ENCODE peak calls at places on chromosomes 5 and 9, in nine cellular contexts. B, C, K, R, H, T, Z, A and J are unnamed samples.

GRCh38 chr5:154097031-154097430 is 58.3 kb downstream of the MFAP3 start:
- DNase-seq in H (no peak), B (no peak), Z (peak; percentile 72), R (no peak), C (no peak), T (no peak), A (no peak), K (no peak), J (no peak)

GRCh38 chr5:104967806-104968205 is 1405.2 kb upstream of the NUDT12 start:
- DNase-seq in T (no peak), K (no peak), A (no peak), Z (no peak), C (no peak), H (no peak), B (no peak), R (no peak), J (no peak)

GRCh38 chr9:131747352-131747751 is 7.5 kb upstream of the RAPGEF1 start:
- DNase-seq in H (no peak), A (no peak), R (peak; percentile 38), C (no peak), T (peak; percentile 58), B (no peak), Z (peak; percentile 47), K (no peak), J (peak; percentile 31)

GRCh38 chr9:87198716-87199115 is 251.4 kb upstream of the GAS1 start:
- DNase-seq in H (no peak), K (no peak), A (no peak), R (no peak), C (no peak), Z (no peak), B (no peak), T (peak; percentile 14), J (no peak)

GRCh38 chr9:95506692-95507455 is 9.9 kb downstream of the PTCH1 start:
- DNase-seq in C (peak; percentile 50), K (no peak), T (peak; percentile 58), H (peak; percentile 36), Z (peak; percentile 69), B (peak; percentile 51), R (peak; percentile 71), A (peak; percentile 54), J (peak; percentile 54)

GRCh38 chr9:22041792-22042191 is 32.7 kb upstream of the CDKN2B start:
- DNase-seq in K (no peak), C (no peak), R (peak; percentile 92), Z (no peak), A (peak; percentile 71), B (no peak), T (no peak), H (no peak), J (no peak)

GRCh38 chr9:91360551-91361293 is 996 bp downstream of the AUH start:
- DNase-seq in A (no peak), B (no peak), Z (peak; percentile 13), K (no peak), C (no peak), R (no peak), H (no peak), T (no peak), J (no peak)

GRCh38 chr5:65651144-65651543 is 26.3 kb downstream of the SHLD3 start:
- DNase-seq in H (no peak), K (no peak), A (no peak), T (no peak), C (no peak), Z (no peak), B (no peak), R (no peak), J (peak; percentile 60)

GRCh38 chr9:254516-254915 is 39.9 kb downstream of the DOCK8 start:
- DNase-seq in T (no peak), A (no peak), C (no peak), K (no peak), H (no peak), R (no peak), Z (no peak), B (no peak), J (no peak)

DNA sequence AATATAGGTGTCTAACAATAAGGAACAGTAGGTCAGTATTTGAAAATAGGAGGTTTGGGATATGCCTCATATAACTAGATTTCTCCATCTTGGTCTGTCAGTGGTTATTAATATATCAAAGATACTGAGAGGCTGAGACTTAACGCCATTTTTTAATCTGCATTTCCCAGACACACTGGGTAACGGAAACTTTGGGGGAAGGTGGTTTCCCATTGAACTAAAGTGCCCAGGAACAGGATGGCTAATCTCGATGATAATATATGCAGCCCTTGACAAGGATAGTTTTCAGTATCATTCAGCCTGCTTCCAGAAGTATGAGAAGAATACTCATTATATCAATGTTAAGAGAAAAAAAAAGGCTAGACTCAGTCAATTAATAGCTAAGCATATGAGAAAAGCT is 30.7 kb downstream of the EFNA5 start:
- DNase-seq in H (no peak), B (no peak), Z (no peak), T (no peak), C (no peak), K (no peak), R (no peak), A (no peak), J (no peak)
- TF ChIP-seq CTCF in H (no peak), B (no peak), Z (no peak), T (no peak), C (no peak), K (no peak), R (no peak), A (no peak), J (no peak)

DNA sequence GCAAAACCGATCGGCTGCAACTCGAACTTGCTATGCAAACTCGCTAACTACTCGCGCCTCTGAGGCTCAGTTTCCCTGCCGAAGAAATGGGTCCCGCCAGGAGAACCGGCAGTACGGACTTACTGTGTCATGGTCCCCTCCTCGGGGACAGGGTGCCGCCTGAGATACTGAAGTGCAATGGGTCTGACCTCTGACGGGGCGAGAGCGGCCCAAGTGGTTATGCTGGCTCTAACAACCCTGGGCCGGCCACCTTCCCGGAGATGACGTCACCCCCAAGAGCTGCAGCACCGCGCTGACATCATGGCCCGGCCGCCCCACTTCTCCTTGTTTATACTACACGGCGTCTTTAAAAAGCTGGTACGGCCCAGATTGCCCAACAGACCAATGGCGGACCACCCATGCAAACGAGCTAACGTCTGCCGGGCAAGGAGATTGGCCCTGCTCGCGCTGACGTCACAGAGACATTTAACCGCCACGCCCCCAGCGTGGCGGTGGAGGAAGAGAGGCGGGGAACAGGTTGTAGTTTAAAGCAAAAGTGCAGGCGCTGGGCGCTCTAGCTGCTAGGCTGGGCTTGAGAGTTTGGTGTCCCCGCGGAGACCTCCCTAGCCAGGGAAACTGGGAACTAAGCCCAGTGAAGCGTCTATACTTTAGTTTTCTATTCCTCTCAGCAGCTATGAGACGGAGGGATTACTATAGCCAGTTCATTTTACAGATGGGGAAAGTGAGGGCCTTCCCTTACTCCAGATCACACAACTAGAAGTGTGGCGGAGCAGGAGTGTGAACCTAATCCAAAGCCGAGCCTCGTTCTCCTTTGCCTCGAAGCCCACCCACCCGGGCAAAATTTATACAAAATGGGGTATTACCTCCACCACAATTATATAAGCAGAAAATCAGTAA is 654 bp upstream of the RNF44 start:
- DNase-seq in Z (peak; percentile 100), C (peak; percentile 99), K (peak; percentile 100), R (peak; percentile 99), B (peak; percentile 98), T (peak; percentile 100), A (peak; percentile 99), H (peak; percentile 99), J (peak; percentile 97)
- H3K4me1 ChIP-seq in Z (peaks cover 34% of the 10 kb centered on the region), C (peaks cover 59% of the 10 kb centered on the region), K (no peaks in the 10 kb centered on the region), R (peaks cover 58% of the 10 kb centered on the region), B (peaks cover 4% of the 10 kb centered on the region), T (peaks cover 27% of the 10 kb centered on the region), A (peaks cover 64% of the 10 kb centered on the region), H (peaks cover 65% of the 10 kb centered on the region), J (peaks cover 39% of the 10 kb centered on the region)

DNA sequence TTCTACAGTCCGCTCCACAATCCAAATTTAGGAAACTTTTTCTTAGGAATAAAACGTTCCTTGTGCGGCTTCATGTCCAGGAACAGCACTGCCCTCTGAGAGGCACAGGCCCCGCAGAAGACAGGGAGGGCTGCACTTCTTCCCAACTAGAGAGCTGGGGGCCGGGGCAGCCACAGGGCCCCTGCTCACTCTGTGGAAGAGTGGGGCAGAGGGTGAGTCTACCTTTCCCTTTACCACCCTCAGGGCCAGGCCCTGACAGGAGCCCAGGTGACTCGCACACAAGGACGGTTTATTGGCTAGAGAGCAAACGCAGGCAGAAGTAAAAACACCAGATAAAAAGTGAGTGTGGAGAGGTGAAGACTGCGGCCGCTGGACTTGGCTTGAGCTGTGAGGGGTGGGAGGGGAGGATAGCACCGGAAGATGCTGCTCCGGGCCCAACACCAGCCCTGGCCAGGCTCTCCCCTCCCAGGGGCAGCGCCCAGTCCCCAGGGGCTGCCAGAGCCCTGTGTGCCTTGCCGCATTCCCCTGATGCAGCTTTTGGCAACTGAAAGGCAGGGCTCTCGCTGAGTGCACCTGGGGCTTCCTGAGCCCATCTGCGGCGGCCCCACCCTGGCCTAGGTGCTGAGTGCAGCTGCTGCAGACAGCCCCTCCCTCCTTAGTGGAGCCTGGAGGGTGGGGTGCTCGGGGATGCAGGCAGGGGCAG is 20.2 kb downstream of the SH3GLB2 start:
- DNase-seq in K (no peak), T (no peak), Z (no peak), R (no peak), A (no peak), B (no peak), C (no peak), H (no peak), J (peak; percentile 41)
- H3K36me3 ChIP-seq in K (peaks cover 42% of the 10 kb centered on the region), T (peaks cover 44% of the 10 kb centered on the region), Z (peaks cover 24% of the 10 kb centered on the region), R (peaks cover 14% of the 10 kb centered on the region), A (peaks cover 67% of the 10 kb centered on the region), B (no peaks in the 10 kb centered on the region), C (peaks cover 79% of the 10 kb centered on the region), H (peaks cover 3% of the 10 kb centered on the region), J (peaks cover 8% of the 10 kb centered on the region)

DNA sequence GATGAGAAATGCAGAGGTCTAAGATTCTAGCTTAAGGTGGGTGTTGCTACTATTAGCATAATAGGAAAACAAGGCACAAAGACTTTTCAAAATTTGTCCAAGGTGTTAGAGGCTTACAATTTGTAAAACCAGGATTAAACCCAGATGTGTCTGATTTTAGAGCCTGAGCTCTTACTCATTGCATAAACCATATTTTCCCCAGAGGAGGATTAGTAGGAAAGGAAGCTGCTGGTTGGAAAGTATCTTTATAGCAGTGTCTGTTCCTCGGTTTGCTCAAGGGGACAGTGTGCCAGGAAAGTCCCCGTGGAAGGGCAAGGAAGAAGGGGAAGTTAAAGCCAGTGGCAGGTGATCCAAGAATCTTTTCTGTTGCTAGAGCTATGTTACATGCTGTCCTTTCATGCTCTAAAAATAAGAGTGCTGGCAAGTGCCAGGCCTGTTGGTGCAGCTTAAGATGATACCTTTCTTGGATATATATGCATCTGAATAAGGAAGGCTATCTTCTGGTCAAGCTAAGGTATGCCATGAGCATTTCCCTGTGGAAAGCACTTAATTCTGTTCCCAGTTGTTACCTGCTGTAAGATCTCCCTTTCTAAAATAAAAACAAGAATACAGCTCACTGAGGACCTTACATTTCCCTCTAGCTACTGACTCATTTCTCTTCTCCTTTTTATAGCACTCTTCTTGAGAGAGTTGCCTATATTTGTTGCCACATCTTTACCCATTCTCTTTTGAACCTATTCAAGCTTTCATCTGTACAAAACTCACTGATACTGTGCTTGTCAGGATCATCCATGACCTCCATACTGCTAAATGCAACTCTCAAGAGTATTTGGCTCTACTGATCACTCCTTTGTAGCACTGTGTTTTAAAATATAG is 8.0 kb downstream of the PDCD1LG2 start:
- DNase-seq in C (no peak), R (no peak), A (no peak), T (no peak), B (no peak), K (no peak), H (no peak), Z (no peak), J (no peak)
- TF ChIP-seq CTCF in C (no peak), R (no peak), A (no peak), T (no peak), B (no peak), K (no peak), H (no peak), Z (no peak), J (no peak)

GRCh38 chr9:27437652-27438373 is 86.3 kb upstream of the IFNK start:
- DNase-seq in R (no peak), C (no peak), B (no peak), T (no peak), A (no peak), K (no peak), Z (no peak), H (no peak), J (no peak)
- H3K4me1 ChIP-seq in R (peaks cover 41% of the 10 kb centered on the region), C (peaks cover 15% of the 10 kb centered on the region), B (no peaks in the 10 kb centered on the region), T (no peaks in the 10 kb centered on the region), A (peaks cover 57% of the 10 kb centered on the region), K (no peaks in the 10 kb centered on the region), Z (peaks cover 18% of the 10 kb centered on the region), H (peaks cover 21% of the 10 kb centered on the region), J (peaks cover 16% of the 10 kb centered on the region)